ENCODE peak calls at places on chromosomes 6 and 20, in four cellular contexts. Y is heart right ventricle; J is neuronal stem cell; V is CD4-positive, alpha-beta memory T cell. Q is an unnamed sample. For H3K36me3, the result is how much of the 10 kb centered on the place peaks cover.

GRCh38 chr6:109188115-109188411 is 92.8 kb downstream of the CEP57L1 start:
- DNase-seq in Y (no peak), J (no peak), V (no peak), Q (no peak)

GRCh38 chr6:134739299-134740090 is 210.4 kb downstream of the ALDH8A1 start:
- DNase-seq in Y (no peak), J (no peak), V (no peak), Q (no peak)

GRCh38 chr6:149235130-149235561 is 82.4 kb upstream of the TAB2 start:
- DNase-seq in Y (peak), J (no peak), V (no peak), Q (no peak)

GRCh38 chr6:153787341-153787606 is 251.8 kb upstream of the OPRM1 start:
- DNase-seq in Y (no peak), J (no peak), V (no peak), Q (no peak)

GRCh38 chr6:163400509-163400908 is 14.0 kb upstream of the QKI start:
- DNase-seq in Y (no peak), J (no peak), V (no peak), Q (no peak)

GRCh38 chr6:169825558-169826225 is 74.3 kb downstream of the ERMARD start:
- DNase-seq in Y (no peak), J (no peak), V (no peak), Q (no peak)

GRCh38 chr6:78850621-78851020 is 16.7 kb upstream of the IRAK1BP1 start:
- DNase-seq in Y (no peak), J (no peak), V (no peak), Q (no peak)

GRCh38 chr6:136511921-136512320 is 38.3 kb downstream of the MAP7 start:
- DNase-seq in Y (peak), J (no peak), V (no peak), Q (no peak)

GRCh38 chr6:149963212-149963461 is 606 bp upstream of the ULBP1 start:
- DNase-seq in Y (no peak), J (no peak), V (peak), Q (no peak)

GRCh38 chr6:41966961-41967311 is 25.3 kb upstream of the CCND3 start:
- DNase-seq in Y (no peak), J (peak), V (no peak), Q (no peak)

GRCh38 chr6:31068738-31069340 is 43.5 kb downstream of the C6orf15 start:
- DNase-seq in Y (peak), J (peak), V (peak), Q (peak)

GRCh38 chr6:139539852-139540251 is 165.4 kb upstream of the CITED2 start:
- DNase-seq in Y (peak), J (no peak), V (no peak), Q (peak)

GRCh38 chr6:23228439-23229024 is 659.2 kb downstream of the HDGFL1 start:
- DNase-seq in Y (no peak), J (no peak), V (no peak), Q (no peak)

GRCh38 chr6:5173862-5174643 is 86.7 kb downstream of the LYRM4 start:
- DNase-seq in Y (peak), J (no peak), V (peak), Q (no peak)

GRCh38 chr6:108165714-108166663 is at the start of gene NR2E1:
- DNase-seq in Y (no peak), J (no peak), V (no peak), Q (no peak)

GRCh38 chr20:17617868-17618672 is 48.2 kb downstream of the DSTN start:
- DNase-seq in Y (no peak), J (no peak), V (no peak), Q (no peak)

DNA sequence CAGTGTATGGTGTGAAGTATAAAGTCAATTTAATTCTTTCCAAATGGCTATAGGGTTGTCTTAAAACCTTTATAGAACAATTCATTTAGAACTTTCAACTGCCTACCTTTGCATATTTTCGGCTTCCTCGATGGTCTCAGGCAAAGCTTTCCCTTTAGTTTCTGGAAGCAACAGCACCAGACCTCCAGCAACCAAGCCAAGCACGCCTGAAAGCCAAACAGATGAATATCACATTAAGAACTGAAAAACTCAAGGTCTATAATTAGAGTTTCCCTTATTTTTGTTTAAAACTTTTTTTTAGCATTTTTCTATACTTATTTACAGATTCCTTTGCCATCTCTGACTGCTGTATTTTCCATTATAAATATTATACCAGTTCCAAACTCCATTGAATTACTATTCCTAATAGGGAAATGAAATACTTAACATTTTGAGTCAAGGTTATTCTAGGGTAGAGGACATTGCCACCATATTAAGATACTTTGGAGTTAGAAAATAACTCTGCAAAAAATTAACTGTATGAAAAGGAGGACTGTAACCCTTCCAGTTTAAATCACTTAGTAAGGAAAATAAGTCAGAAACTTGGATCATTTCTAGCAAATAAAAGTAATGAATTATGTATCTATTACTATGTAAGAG is 33.9 kb downstream of the SLC22A2 start:
- DNase-seq in Y (no peak), J (no peak), V (no peak), Q (no peak)
- H3K27ac ChIP-seq in Y (no peak), J (no peak), V (no peak), Q (peak)

GRCh38 chr6:105603779-105604592 is 201.1 kb upstream of the PREP start:
- DNase-seq in Y (no peak), J (no peak), V (no peak), Q (no peak)

GRCh38 chr6:105600342-105601293 is 197.7 kb upstream of the PREP start:
- DNase-seq in Y (no peak), J (no peak), V (no peak), Q (no peak)

GRCh38 chr6:105604593-105604905 is 201.7 kb upstream of the PREP start:
- DNase-seq in Y (no peak), J (no peak), V (no peak), Q (no peak)

GRCh38 chr6:105598264-105598663 is 195.4 kb upstream of the PREP start:
- DNase-seq in Y (no peak), J (no peak), V (no peak), Q (no peak)

DNA sequence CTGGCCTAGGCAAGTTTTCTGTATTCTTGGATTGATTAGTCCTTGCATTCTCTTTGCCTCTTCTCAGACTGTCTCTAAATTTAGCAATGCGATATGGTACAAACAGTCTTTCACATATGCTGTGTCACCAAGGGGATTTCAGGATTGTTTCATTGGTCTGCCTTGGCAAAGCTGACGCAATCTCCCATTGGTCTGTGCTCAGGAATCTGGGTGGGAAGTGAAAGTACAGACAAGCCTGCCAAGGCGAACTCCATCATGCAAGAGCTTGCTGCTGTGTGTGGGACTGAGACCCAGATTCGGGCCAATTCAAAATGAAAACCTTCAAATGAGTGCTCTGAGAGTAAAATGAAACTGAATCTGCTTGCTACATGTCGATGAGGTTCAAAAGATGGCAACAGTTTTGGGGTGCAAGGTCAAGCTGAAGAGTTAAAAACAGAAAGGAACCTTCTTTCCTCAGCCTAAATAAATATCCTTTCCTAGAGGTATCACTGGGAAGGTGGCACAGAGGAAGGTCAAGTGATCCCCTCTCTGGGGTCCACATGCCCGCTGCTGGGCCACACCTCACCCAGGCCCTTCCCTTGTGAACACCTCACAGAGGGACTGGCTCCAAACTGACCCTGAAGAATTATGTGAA is 198.8 kb upstream of the PREP start:
- DNase-seq in Y (peak), J (no peak), V (no peak), Q (peak)
- H3K4me3 ChIP-seq in Y (no peak), J (no peak), V (no peak), Q (peak)

DNA sequence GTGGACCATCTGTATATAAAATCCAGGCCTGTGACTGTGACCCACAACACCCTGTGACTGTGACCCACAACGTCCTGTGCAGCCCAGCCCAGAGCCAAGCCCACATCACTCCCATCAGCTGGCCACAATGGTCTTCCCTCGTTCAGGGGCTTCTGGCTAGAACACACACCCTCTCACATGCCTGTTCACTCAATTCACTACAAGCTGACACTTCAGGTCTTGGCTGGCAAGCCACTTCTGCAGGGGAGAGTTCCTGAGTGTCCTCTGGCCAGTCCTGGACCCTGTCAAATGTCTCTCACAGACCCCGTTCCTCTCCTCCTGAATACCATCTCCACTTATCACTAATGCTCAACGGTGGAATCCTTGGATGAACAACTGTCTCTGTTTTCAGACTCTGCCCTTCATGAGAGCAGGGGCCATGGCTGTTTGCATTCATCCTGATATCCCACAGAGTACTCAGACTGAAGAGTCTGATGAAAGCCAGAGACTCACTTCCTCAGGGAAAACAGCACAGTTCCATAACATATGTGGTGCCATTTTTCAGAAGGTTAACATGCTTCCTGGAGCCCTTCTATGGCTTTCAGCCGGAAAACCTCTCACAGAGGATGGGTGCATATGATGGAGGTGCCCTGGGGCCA is 56.0 kb downstream of the MYH7B start:
- DNase-seq in Y (no peak), J (no peak), V (no peak), Q (no peak)
- H3K36me3 ChIP-seq in Y (under half), J (half or more), V (half or more), Q (half or more)

GRCh38 chr20:21522479-21523397 is 8.9 kb upstream of the NKX2-2 start:
- DNase-seq in Y (no peak), J (no peak), V (no peak), Q (no peak)

GRCh38 chr20:21520702-21521595 is 7.1 kb upstream of the NKX2-2 start:
- DNase-seq in Y (no peak), J (no peak), V (no peak), Q (no peak)

GRCh38 chr20:21523398-21523868 is 9.6 kb upstream of the NKX2-2 start:
- DNase-seq in Y (no peak), J (no peak), V (no peak), Q (no peak)

GRCh38 chr20:21523895-21524294 is 10.0 kb upstream of the NKX2-2 start:
- DNase-seq in Y (no peak), J (no peak), V (no peak), Q (no peak)

DNA sequence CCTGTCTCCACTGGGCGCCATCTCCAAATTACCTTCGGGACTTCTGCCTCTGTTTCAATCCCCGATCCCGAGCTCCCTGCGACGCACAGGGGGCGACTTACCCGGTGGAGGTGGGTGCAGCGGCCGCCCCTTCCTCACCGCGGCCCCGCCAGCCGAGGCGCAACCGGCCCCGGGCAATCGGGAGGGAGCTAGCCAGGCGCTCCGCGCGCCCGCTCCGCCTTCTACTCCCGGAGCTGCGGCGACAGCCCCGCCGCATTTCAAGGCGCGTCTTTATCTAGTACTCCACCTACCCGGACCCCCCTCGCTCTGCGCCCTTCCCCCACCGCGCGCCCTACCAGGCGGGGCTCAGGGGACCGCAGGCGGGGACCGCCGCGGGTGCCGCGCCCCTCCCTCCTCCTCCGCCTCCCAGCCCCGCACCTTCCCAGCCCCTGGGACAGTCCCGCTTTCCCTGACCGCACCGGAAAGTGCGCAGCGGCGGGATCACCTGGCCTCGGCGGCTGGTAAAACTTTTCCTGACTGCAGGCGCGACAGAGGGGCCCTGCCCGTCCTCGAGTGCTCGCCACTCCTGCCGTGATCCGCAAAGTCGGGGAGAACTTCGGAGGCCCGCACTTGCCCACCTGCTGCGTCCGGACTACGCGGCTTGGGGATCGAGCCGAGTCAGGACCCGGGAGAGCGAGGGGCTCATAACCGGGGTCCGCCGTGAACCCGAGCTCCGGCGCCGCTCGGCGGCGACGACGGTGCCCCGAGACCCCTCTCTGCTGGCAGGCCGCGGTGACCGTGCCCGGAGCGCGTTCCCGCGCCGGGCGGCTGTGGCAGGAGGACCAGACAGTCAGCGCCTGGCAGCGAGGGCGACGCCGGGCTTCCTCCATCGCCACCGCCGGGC is 8.0 kb upstream of the NKX2-2 start:
- DNase-seq in Y (no peak), J (no peak), V (no peak), Q (no peak)
- H3K27ac ChIP-seq in Y (no peak), J (no peak), V (no peak), Q (no peak)

GRCh38 chr20:20744170-20744725 is 31.8 kb upstream of the RALGAPA2 start:
- DNase-seq in Y (no peak), J (no peak), V (no peak), Q (no peak)
- H3K4me3 ChIP-seq in Y (no peak), J (no peak), V (no peak), Q (peak)

GRCh38 chr6:159772196-159772595 is 10.4 kb downstream of the ACAT2 start:
- DNase-seq in Y (no peak), J (no peak), V (no peak), Q (no peak)

GRCh38 chr6:159778131-159778530 is 11.3 kb downstream of the TCP1 start:
- DNase-seq in Y (no peak), J (no peak), V (no peak), Q (no peak)

GRCh38 chr6:159778542-159778941 is 10.9 kb downstream of the TCP1 start:
- DNase-seq in Y (no peak), J (no peak), V (no peak), Q (no peak)

GRCh38 chr6:159777240-159777904 is 12.0 kb downstream of the TCP1 start:
- DNase-seq in Y (no peak), J (no peak), V (no peak), Q (no peak)
- H3K36me3 ChIP-seq in Y (under half), J (under half), V (half or more), Q (under half)